ENCODE peak calls at places on chromosomes 6 and 20, in seven cellular contexts. One of them, this sample, is unnamed.

GRCh38 chr6:145895802-145896201 is 68.4 kb downstream of the SHPRH start:
- DNase-seq in AG20443: no peak
- DNase-seq in progenitor cell of endocrine pancreas: no peak
- DNase-seq in NCI-H1105: no peak
- DNase-seq in smooth muscle cell of the brain vasculature: no peak
- DNase-seq in Peyer's patch: no peak
- DNase-seq in NCI-H524: no peak
- DNase-seq in this sample: no peak

GRCh38 chr20:17849901-17850673 is 118.5 kb downstream of the SNX5 start:
- DNase-seq in AG20443: peak
- DNase-seq in progenitor cell of endocrine pancreas: no peak
- DNase-seq in NCI-H1105: no peak
- DNase-seq in smooth muscle cell of the brain vasculature: peak
- DNase-seq in Peyer's patch: peak
- DNase-seq in NCI-H524: no peak
- DNase-seq in this sample: no peak

GRCh38 chr20:45515147-45515913 is at the start of gene SPINT3:
- DNase-seq in AG20443: no peak
- DNase-seq in progenitor cell of endocrine pancreas: no peak
- DNase-seq in NCI-H1105: no peak
- DNase-seq in smooth muscle cell of the brain vasculature: no peak
- DNase-seq in Peyer's patch: no peak
- DNase-seq in NCI-H524: no peak
- DNase-seq in this sample: no peak

GRCh38 chr6:148611213-148611612 is 135.6 kb upstream of the UST start:
- DNase-seq in AG20443: peak
- DNase-seq in progenitor cell of endocrine pancreas: no peak
- DNase-seq in NCI-H1105: no peak
- DNase-seq in smooth muscle cell of the brain vasculature: no peak
- DNase-seq in Peyer's patch: peak
- DNase-seq in NCI-H524: peak
- DNase-seq in this sample: no peak

GRCh38 chr20:47686545-47686944 is 98.7 kb downstream of the SULF2 start:
- DNase-seq in AG20443: no peak
- DNase-seq in progenitor cell of endocrine pancreas: no peak
- DNase-seq in NCI-H1105: no peak
- DNase-seq in smooth muscle cell of the brain vasculature: peak
- DNase-seq in Peyer's patch: no peak
- DNase-seq in NCI-H524: no peak
- DNase-seq in this sample: peak

GRCh38 chr6:42113929-42114636 is 28.3 kb downstream of the C6orf132 start:
- DNase-seq in AG20443: no peak
- DNase-seq in progenitor cell of endocrine pancreas: no peak
- DNase-seq in NCI-H1105: no peak
- DNase-seq in smooth muscle cell of the brain vasculature: no peak
- DNase-seq in Peyer's patch: peak
- DNase-seq in NCI-H524: no peak
- DNase-seq in this sample: no peak

GRCh38 chr20:63150911-63151531 is 64.9 kb downstream of the YTHDF1 start:
- DNase-seq in AG20443: no peak
- DNase-seq in progenitor cell of endocrine pancreas: no peak
- DNase-seq in NCI-H1105: no peak
- DNase-seq in smooth muscle cell of the brain vasculature: no peak
- DNase-seq in Peyer's patch: no peak
- DNase-seq in NCI-H524: no peak
- DNase-seq in this sample: no peak

GRCh38 chr6:20252311-20252710 is 40.0 kb upstream of the MBOAT1 start:
- DNase-seq in AG20443: no peak
- DNase-seq in progenitor cell of endocrine pancreas: no peak
- DNase-seq in NCI-H1105: no peak
- DNase-seq in smooth muscle cell of the brain vasculature: no peak
- DNase-seq in Peyer's patch: peak
- DNase-seq in NCI-H524: peak
- DNase-seq in this sample: no peak

GRCh38 chr20:49584418-49585382 is 16.8 kb upstream of the PTGIS start:
- DNase-seq in AG20443: no peak
- DNase-seq in progenitor cell of endocrine pancreas: no peak
- DNase-seq in NCI-H1105: no peak
- DNase-seq in smooth muscle cell of the brain vasculature: no peak
- DNase-seq in Peyer's patch: peak
- DNase-seq in NCI-H524: no peak
- DNase-seq in this sample: no peak